ENCODE peak calls at places on chromosomes 3 and 15, in six cellular contexts. One of them, this sample, is unnamed.

GRCh38 chr15:63134245-63134644 is 12.6 kb downstream of the LACTB start:
- DNase-seq in brain microvascular endothelial cell: no peak
- DNase-seq in cardiac fibroblast: peak; percentile 27
- DNase-seq in fibroblast of lung: no peak
- DNase-seq in IMR-90: no peak
- DNase-seq in fibroblast of pulmonary artery: no peak
- DNase-seq in this sample: no peak

GRCh38 chr3:15768421-15769255 is 29.1 kb downstream of the ANKRD28 start:
- DNase-seq in fibroblast of lung: peak; percentile 95
- DNase-seq in cardiac fibroblast: peak; percentile 97
- DNase-seq in brain microvascular endothelial cell: peak; percentile 89
- DNase-seq in IMR-90: peak; percentile 97
- DNase-seq in fibroblast of pulmonary artery: peak; percentile 96
- DNase-seq in this sample: peak; percentile 96

GRCh38 chr3:106379251-106379750 is 510.5 kb upstream of the CBLB start:
- DNase-seq in cardiac fibroblast: peak; percentile 5
- DNase-seq in brain microvascular endothelial cell: no peak
- DNase-seq in fibroblast of lung: no peak
- DNase-seq in IMR-90: no peak
- DNase-seq in fibroblast of pulmonary artery: no peak
- DNase-seq in this sample: no peak

GRCh38 chr3:89227634-89228033 is 120.2 kb downstream of the EPHA3 start:
- DNase-seq in fibroblast of pulmonary artery: no peak
- DNase-seq in fibroblast of lung: peak; percentile 55
- DNase-seq in brain microvascular endothelial cell: peak; percentile 3
- DNase-seq in IMR-90: peak; percentile 26
- DNase-seq in cardiac fibroblast: peak; percentile 46
- DNase-seq in this sample: peak; percentile 5

GRCh38 chr3:107897471-107898180 is 193.2 kb downstream of the CD47 start:
- DNase-seq in IMR-90: peak; percentile 41
- DNase-seq in fibroblast of lung: peak; percentile 23
- DNase-seq in cardiac fibroblast: peak; percentile 53
- DNase-seq in brain microvascular endothelial cell: no peak
- DNase-seq in fibroblast of pulmonary artery: peak; percentile 14
- DNase-seq in this sample: no peak

GRCh38 chr3:46521096-46521495 is 23.3 kb downstream of the RTP3 start:
- DNase-seq in IMR-90: no peak
- DNase-seq in brain microvascular endothelial cell: no peak
- DNase-seq in fibroblast of pulmonary artery: no peak
- DNase-seq in cardiac fibroblast: no peak
- DNase-seq in fibroblast of lung: no peak
- DNase-seq in this sample: no peak

GRCh38 chr15:39629376-39629775 is 48.5 kb downstream of the THBS1 start:
- DNase-seq in fibroblast of lung: no peak
- DNase-seq in cardiac fibroblast: peak; percentile 82
- DNase-seq in fibroblast of pulmonary artery: peak; percentile 73
- DNase-seq in IMR-90: peak; percentile 43
- DNase-seq in brain microvascular endothelial cell: no peak
- DNase-seq in this sample: no peak

GRCh38 chr3:159829056-159829995 is 159.3 kb upstream of the IL12A start:
- DNase-seq in fibroblast of lung: peak; percentile 94
- DNase-seq in brain microvascular endothelial cell: no peak
- DNase-seq in fibroblast of pulmonary artery: peak; percentile 77
- DNase-seq in IMR-90: peak; percentile 64
- DNase-seq in cardiac fibroblast: peak; percentile 70
- DNase-seq in this sample: peak; percentile 77

GRCh38 chr3:158742861-158743260 is 10.6 kb upstream of the RARRES1 start:
- DNase-seq in IMR-90: peak; percentile 61
- DNase-seq in fibroblast of pulmonary artery: peak; percentile 32
- DNase-seq in cardiac fibroblast: peak; percentile 64
- DNase-seq in fibroblast of lung: peak; percentile 78
- DNase-seq in brain microvascular endothelial cell: no peak
- DNase-seq in this sample: peak; percentile 67

GRCh38 chr3:190722181-190722905 is 140.2 kb downstream of the GMNC start:
- DNase-seq in IMR-90: peak; percentile 33
- DNase-seq in fibroblast of pulmonary artery: no peak
- DNase-seq in fibroblast of lung: peak; percentile 24
- DNase-seq in brain microvascular endothelial cell: no peak
- DNase-seq in cardiac fibroblast: peak; percentile 13
- DNase-seq in this sample: no peak

GRCh38 chr3:46593274-46593862 is 19.0 kb upstream of the FAM240A start:
- DNase-seq in brain microvascular endothelial cell: no peak
- DNase-seq in cardiac fibroblast: no peak
- DNase-seq in fibroblast of lung: no peak
- DNase-seq in fibroblast of pulmonary artery: no peak
- DNase-seq in IMR-90: no peak
- DNase-seq in this sample: no peak

GRCh38 chr3:193771736-193772135 is 178.7 kb downstream of the OPA1 start:
- DNase-seq in brain microvascular endothelial cell: no peak
- DNase-seq in fibroblast of lung: no peak
- DNase-seq in cardiac fibroblast: no peak
- DNase-seq in fibroblast of pulmonary artery: no peak
- DNase-seq in IMR-90: no peak
- DNase-seq in this sample: no peak

GRCh38 chr3:111725706-111726105 is 130.6 kb upstream of the ZBED2 start:
- DNase-seq in fibroblast of lung: peak; percentile 28
- DNase-seq in cardiac fibroblast: no peak
- DNase-seq in IMR-90: no peak
- DNase-seq in brain microvascular endothelial cell: no peak
- DNase-seq in fibroblast of pulmonary artery: peak; percentile 54
- DNase-seq in this sample: peak; percentile 71

GRCh38 chr15:50880651-50881114 is 27.8 kb upstream of the AP4E1 start:
- DNase-seq in brain microvascular endothelial cell: no peak
- DNase-seq in fibroblast of pulmonary artery: peak; percentile 72
- DNase-seq in fibroblast of lung: peak; percentile 92
- DNase-seq in IMR-90: peak; percentile 86
- DNase-seq in cardiac fibroblast: peak; percentile 81
- DNase-seq in this sample: peak; percentile 94

GRCh38 chr3:127711021-127711420 is 38.3 kb downstream of the ABTB1 start:
- DNase-seq in cardiac fibroblast: no peak
- DNase-seq in fibroblast of lung: no peak
- DNase-seq in IMR-90: no peak
- DNase-seq in fibroblast of pulmonary artery: no peak
- DNase-seq in brain microvascular endothelial cell: no peak
- DNase-seq in this sample: no peak

GRCh38 chr3:49351521-49352011 is 6.6 kb downstream of the GPX1 start:
- DNase-seq in fibroblast of pulmonary artery: peak; percentile 77
- DNase-seq in IMR-90: peak; percentile 94
- DNase-seq in brain microvascular endothelial cell: peak; percentile 84
- DNase-seq in cardiac fibroblast: peak; percentile 90
- DNase-seq in fibroblast of lung: peak; percentile 90
- DNase-seq in this sample: peak; percentile 86

GRCh38 chr15:68500363-68501317 is 68.7 kb upstream of the ITGA11 start:
- DNase-seq in fibroblast of lung: no peak
- DNase-seq in brain microvascular endothelial cell: no peak
- DNase-seq in IMR-90: no peak
- DNase-seq in fibroblast of pulmonary artery: no peak
- DNase-seq in cardiac fibroblast: no peak
- DNase-seq in this sample: peak; percentile 53

GRCh38 chr3:190004656-190005055 is 116.0 kb downstream of the P3H2 start:
- DNase-seq in brain microvascular endothelial cell: no peak
- DNase-seq in IMR-90: no peak
- DNase-seq in fibroblast of lung: no peak
- DNase-seq in fibroblast of pulmonary artery: no peak
- DNase-seq in cardiac fibroblast: no peak
- DNase-seq in this sample: no peak

GRCh38 chr3:149356044-149356592 is 21.3 kb downstream of the TM4SF1 start:
- DNase-seq in fibroblast of lung: peak; percentile 56
- DNase-seq in cardiac fibroblast: no peak
- DNase-seq in IMR-90: no peak
- DNase-seq in brain microvascular endothelial cell: no peak
- DNase-seq in fibroblast of pulmonary artery: peak; percentile 13
- DNase-seq in this sample: no peak

GRCh38 chr15:70014311-70014707 is 83.4 kb downstream of the TLE3 start:
- DNase-seq in cardiac fibroblast: no peak
- DNase-seq in fibroblast of pulmonary artery: no peak
- DNase-seq in brain microvascular endothelial cell: no peak
- DNase-seq in fibroblast of lung: no peak
- DNase-seq in IMR-90: no peak
- DNase-seq in this sample: no peak

GRCh38 chr3:60339310-60339709 is 911.9 kb downstream of the FHIT start:
- DNase-seq in cardiac fibroblast: no peak
- DNase-seq in IMR-90: no peak
- DNase-seq in fibroblast of pulmonary artery: no peak
- DNase-seq in brain microvascular endothelial cell: no peak
- DNase-seq in fibroblast of lung: no peak
- DNase-seq in this sample: no peak

GRCh38 chr3:8595252-8595934 is 49.2 kb downstream of the SSUH2 start:
- DNase-seq in fibroblast of pulmonary artery: no peak
- DNase-seq in cardiac fibroblast: no peak
- DNase-seq in IMR-90: no peak
- DNase-seq in brain microvascular endothelial cell: no peak
- DNase-seq in fibroblast of lung: no peak
- DNase-seq in this sample: no peak

GRCh38 chr15:22968356-22968755 is 11.8 kb downstream of the CYFIP1 start:
- DNase-seq in fibroblast of pulmonary artery: peak; percentile 90
- DNase-seq in IMR-90: peak; percentile 97
- DNase-seq in fibroblast of lung: peak; percentile 84
- DNase-seq in brain microvascular endothelial cell: peak; percentile 93
- DNase-seq in cardiac fibroblast: peak; percentile 93
- DNase-seq in this sample: peak; percentile 90

GRCh38 chr3:190385835-190386688 is 1.9 kb upstream of the CLDN16 start:
- DNase-seq in cardiac fibroblast: peak; percentile 98
- DNase-seq in fibroblast of lung: peak; percentile 96
- DNase-seq in brain microvascular endothelial cell: peak; percentile 97
- DNase-seq in fibroblast of pulmonary artery: peak; percentile 97
- DNase-seq in IMR-90: peak; percentile 98
- DNase-seq in this sample: peak; percentile 98

GRCh38 chr15:29756358-29757267 is 65.7 kb downstream of the TJP1 start:
- DNase-seq in fibroblast of pulmonary artery: no peak
- DNase-seq in brain microvascular endothelial cell: no peak
- DNase-seq in cardiac fibroblast: no peak
- DNase-seq in IMR-90: no peak
- DNase-seq in fibroblast of lung: no peak
- DNase-seq in this sample: peak; percentile 18

GRCh38 chr3:49914906-49915305 is 11.2 kb upstream of the MST1R start:
- DNase-seq in fibroblast of pulmonary artery: no peak
- DNase-seq in IMR-90: no peak
- DNase-seq in brain microvascular endothelial cell: no peak
- DNase-seq in cardiac fibroblast: no peak
- DNase-seq in fibroblast of lung: no peak
- DNase-seq in this sample: no peak

GRCh38 chr3:12884790-12885584 is 43.6 kb upstream of the RPL32 start:
- DNase-seq in cardiac fibroblast: no peak
- DNase-seq in fibroblast of pulmonary artery: no peak
- DNase-seq in fibroblast of lung: no peak
- DNase-seq in IMR-90: no peak
- DNase-seq in brain microvascular endothelial cell: no peak
- DNase-seq in this sample: no peak

GRCh38 chr3:107956991-107957467 is 133.8 kb downstream of the CD47 start:
- DNase-seq in fibroblast of pulmonary artery: peak; percentile 98
- DNase-seq in brain microvascular endothelial cell: no peak
- DNase-seq in fibroblast of lung: peak; percentile 90
- DNase-seq in IMR-90: peak; percentile 14
- DNase-seq in cardiac fibroblast: peak; percentile 73
- DNase-seq in this sample: peak; percentile 99

GRCh38 chr3:185103359-185104127 is 49.3 kb downstream of the C3orf70 start:
- DNase-seq in IMR-90: no peak
- DNase-seq in fibroblast of pulmonary artery: no peak
- DNase-seq in fibroblast of lung: no peak
- DNase-seq in cardiac fibroblast: no peak
- DNase-seq in brain microvascular endothelial cell: peak; percentile 3
- DNase-seq in this sample: no peak

GRCh38 chr15:60936186-60936585 is 292.9 kb downstream of the RORA start:
- DNase-seq in brain microvascular endothelial cell: no peak
- DNase-seq in fibroblast of lung: no peak
- DNase-seq in cardiac fibroblast: no peak
- DNase-seq in IMR-90: no peak
- DNase-seq in fibroblast of pulmonary artery: no peak
- DNase-seq in this sample: no peak

GRCh38 chr3:18234717-18235335 is 190.3 kb downstream of the SATB1 start:
- DNase-seq in fibroblast of pulmonary artery: no peak
- DNase-seq in cardiac fibroblast: no peak
- DNase-seq in fibroblast of lung: no peak
- DNase-seq in IMR-90: no peak
- DNase-seq in brain microvascular endothelial cell: no peak
- DNase-seq in this sample: peak; percentile 72

GRCh38 chr3:196634224-196634623 is 5.3 kb upstream of the NRROS start:
- DNase-seq in fibroblast of pulmonary artery: no peak
- DNase-seq in cardiac fibroblast: no peak
- DNase-seq in IMR-90: no peak
- DNase-seq in brain microvascular endothelial cell: no peak
- DNase-seq in fibroblast of lung: no peak
- DNase-seq in this sample: no peak
- H3K4me3 ChIP-seq in fibroblast of pulmonary artery: no peak overlapping the region
- H3K4me3 ChIP-seq in cardiac fibroblast: no peak overlapping the region
- H3K4me3 ChIP-seq in IMR-90: no peak overlapping the region
- H3K4me3 ChIP-seq in brain microvascular endothelial cell: no peak overlapping the region
- H3K4me3 ChIP-seq in fibroblast of lung: no peak overlapping the region
- H3K4me3 ChIP-seq in this sample: no peak overlapping the region

GRCh38 chr3:113948015-113948917 is 453 bp downstream of the ZDHHC23 start:
- DNase-seq in IMR-90: no peak
- DNase-seq in cardiac fibroblast: no peak
- DNase-seq in brain microvascular endothelial cell: no peak
- DNase-seq in fibroblast of lung: no peak
- DNase-seq in fibroblast of pulmonary artery: no peak
- DNase-seq in this sample: no peak
- TF ChIP-seq CTCF in IMR-90: no peak
- TF ChIP-seq CTCF in cardiac fibroblast: no peak
- TF ChIP-seq CTCF in brain microvascular endothelial cell: no peak
- TF ChIP-seq CTCF in fibroblast of lung: no peak
- TF ChIP-seq CTCF in fibroblast of pulmonary artery: no peak
- TF ChIP-seq CTCF in this sample: no peak

GRCh38 chr15:85880501-85881190 is 85.9 kb upstream of the KLHL25 start:
- DNase-seq in brain microvascular endothelial cell: no peak
- DNase-seq in fibroblast of lung: no peak
- DNase-seq in IMR-90: no peak
- DNase-seq in cardiac fibroblast: no peak
- DNase-seq in fibroblast of pulmonary artery: no peak
- DNase-seq in this sample: no peak
- H3K4me3 ChIP-seq in brain microvascular endothelial cell: no peak overlapping the region
- H3K4me3 ChIP-seq in fibroblast of lung: no peak overlapping the region
- H3K4me3 ChIP-seq in IMR-90: no peak overlapping the region
- H3K4me3 ChIP-seq in cardiac fibroblast: no peak overlapping the region
- H3K4me3 ChIP-seq in fibroblast of pulmonary artery: no peak overlapping the region
- H3K4me3 ChIP-seq in this sample: no peak overlapping the region

GRCh38 chr3:136818191-136818850 is 605 bp upstream of the SLC35G2 start:
- DNase-seq in IMR-90: peak; percentile 92
- DNase-seq in brain microvascular endothelial cell: peak; percentile 83
- DNase-seq in fibroblast of pulmonary artery: peak; percentile 91
- DNase-seq in fibroblast of lung: peak; percentile 72
- DNase-seq in cardiac fibroblast: peak; percentile 96
- DNase-seq in this sample: peak; percentile 76
- TF ChIP-seq CTCF in IMR-90: peak; percentile 15
- TF ChIP-seq CTCF in brain microvascular endothelial cell: peak; percentile 28
- TF ChIP-seq CTCF in fibroblast of pulmonary artery: peak; percentile 25
- TF ChIP-seq CTCF in fibroblast of lung: no peak
- TF ChIP-seq CTCF in cardiac fibroblast: peak; percentile 29
- TF ChIP-seq CTCF in this sample: no peak

This sample was measured in fibroblast of the aortic adventitia.